ENCODE peak calls at places on chromosomes 11 and 22, in eight cellular contexts. One of them, this sample, is unnamed.

GRCh38 chr22:44423556-44423955 is 74.5 kb downstream of the RTL6 start:
- DNase-seq in fibroblast of lung: no peak
- DNase-seq in left ventricle myocardium inferior: no peak
- DNase-seq in choroid plexus epithelial cell: no peak
- DNase-seq in tibial artery: no peak
- DNase-seq in A673: no peak
- DNase-seq in astrocyte: no peak
- DNase-seq in upper lobe of right lung: peak; percentile 38
- DNase-seq in this sample: no peak

GRCh38 chr22:25645964-25646363 is 81.5 kb downstream of the GRK3 start:
- DNase-seq in astrocyte: no peak
- DNase-seq in tibial artery: no peak
- DNase-seq in upper lobe of right lung: no peak
- DNase-seq in fibroblast of lung: peak; percentile 30
- DNase-seq in A673: no peak
- DNase-seq in choroid plexus epithelial cell: no peak
- DNase-seq in left ventricle myocardium inferior: no peak
- DNase-seq in this sample: peak; percentile 48

GRCh38 chr11:2542406-2542805 is 97.6 kb downstream of the KCNQ1 start:
- DNase-seq in A673: no peak
- DNase-seq in tibial artery: no peak
- DNase-seq in astrocyte: no peak
- DNase-seq in left ventricle myocardium inferior: no peak
- DNase-seq in choroid plexus epithelial cell: no peak
- DNase-seq in upper lobe of right lung: peak; percentile 45
- DNase-seq in fibroblast of lung: no peak
- DNase-seq in this sample: no peak

GRCh38 chr22:37278261-37278660 is 4.0 kb upstream of the CYTH4 start:
- DNase-seq in choroid plexus epithelial cell: no peak
- DNase-seq in left ventricle myocardium inferior: no peak
- DNase-seq in upper lobe of right lung: no peak
- DNase-seq in tibial artery: no peak
- DNase-seq in fibroblast of lung: no peak
- DNase-seq in astrocyte: no peak
- DNase-seq in A673: no peak
- DNase-seq in this sample: no peak

GRCh38 chr22:27755521-27756211 is 45.9 kb downstream of the MN1 start:
- DNase-seq in astrocyte: no peak
- DNase-seq in choroid plexus epithelial cell: no peak
- DNase-seq in upper lobe of right lung: no peak
- DNase-seq in A673: no peak
- DNase-seq in left ventricle myocardium inferior: no peak
- DNase-seq in fibroblast of lung: no peak
- DNase-seq in tibial artery: no peak
- DNase-seq in this sample: no peak

GRCh38 chr22:40289991-40290459 is 56.3 kb upstream of the ADSL start:
- DNase-seq in astrocyte: peak; percentile 6
- DNase-seq in fibroblast of lung: peak; percentile 21
- DNase-seq in left ventricle myocardium inferior: no peak
- DNase-seq in choroid plexus epithelial cell: peak; percentile 17
- DNase-seq in A673: no peak
- DNase-seq in upper lobe of right lung: no peak
- DNase-seq in tibial artery: no peak
- DNase-seq in this sample: no peak

GRCh38 chr11:42175203-42175602 is 715.8 kb upstream of the LRRC4C start:
- DNase-seq in A673: no peak
- DNase-seq in choroid plexus epithelial cell: peak; percentile 3
- DNase-seq in tibial artery: no peak
- DNase-seq in upper lobe of right lung: no peak
- DNase-seq in fibroblast of lung: peak; percentile 95
- DNase-seq in left ventricle myocardium inferior: no peak
- DNase-seq in astrocyte: peak; percentile 95
- DNase-seq in this sample: peak; percentile 72

GRCh38 chr11:17807034-17807433 is 72.5 kb downstream of the KCNC1 start:
- DNase-seq in fibroblast of lung: peak; percentile 27
- DNase-seq in A673: no peak
- DNase-seq in astrocyte: no peak
- DNase-seq in upper lobe of right lung: no peak
- DNase-seq in tibial artery: no peak
- DNase-seq in choroid plexus epithelial cell: no peak
- DNase-seq in left ventricle myocardium inferior: no peak
- DNase-seq in this sample: no peak

GRCh38 chr11:65793144-65793581 is 6.3 kb downstream of the OVOL1 start:
- DNase-seq in upper lobe of right lung: peak; percentile 93
- DNase-seq in fibroblast of lung: no peak
- DNase-seq in choroid plexus epithelial cell: no peak
- DNase-seq in tibial artery: no peak
- DNase-seq in astrocyte: no peak
- DNase-seq in left ventricle myocardium inferior: no peak
- DNase-seq in A673: no peak
- DNase-seq in this sample: no peak

GRCh38 chr11:33449798-33450197 is 192.6 kb downstream of the HIPK3 start:
- DNase-seq in left ventricle myocardium inferior: no peak
- DNase-seq in fibroblast of lung: peak; percentile 89
- DNase-seq in tibial artery: no peak
- DNase-seq in astrocyte: peak; percentile 88
- DNase-seq in A673: no peak
- DNase-seq in upper lobe of right lung: no peak
- DNase-seq in choroid plexus epithelial cell: peak; percentile 15
- DNase-seq in this sample: no peak

GRCh38 chr22:36330655-36331305 is 57.0 kb downstream of the MYH9 start:
- DNase-seq in left ventricle myocardium inferior: peak; percentile 69
- DNase-seq in upper lobe of right lung: no peak
- DNase-seq in choroid plexus epithelial cell: peak; percentile 67
- DNase-seq in astrocyte: peak; percentile 64
- DNase-seq in tibial artery: no peak
- DNase-seq in A673: peak; percentile 69
- DNase-seq in fibroblast of lung: peak; percentile 77
- DNase-seq in this sample: peak; percentile 62

GRCh38 chr11:88482871-88483301 is 145.3 kb upstream of the CTSC start:
- DNase-seq in astrocyte: peak; percentile 66
- DNase-seq in A673: no peak
- DNase-seq in choroid plexus epithelial cell: no peak
- DNase-seq in upper lobe of right lung: no peak
- DNase-seq in left ventricle myocardium inferior: no peak
- DNase-seq in tibial artery: no peak
- DNase-seq in fibroblast of lung: peak; percentile 75
- DNase-seq in this sample: peak; percentile 47

GRCh38 chr22:30610299-30610698 is 3.3 kb downstream of the TCN2 start:
- DNase-seq in A673: no peak
- DNase-seq in left ventricle myocardium inferior: no peak
- DNase-seq in tibial artery: peak; percentile 58
- DNase-seq in choroid plexus epithelial cell: no peak
- DNase-seq in astrocyte: no peak
- DNase-seq in fibroblast of lung: no peak
- DNase-seq in upper lobe of right lung: peak; percentile 78
- DNase-seq in this sample: no peak

DNA sequence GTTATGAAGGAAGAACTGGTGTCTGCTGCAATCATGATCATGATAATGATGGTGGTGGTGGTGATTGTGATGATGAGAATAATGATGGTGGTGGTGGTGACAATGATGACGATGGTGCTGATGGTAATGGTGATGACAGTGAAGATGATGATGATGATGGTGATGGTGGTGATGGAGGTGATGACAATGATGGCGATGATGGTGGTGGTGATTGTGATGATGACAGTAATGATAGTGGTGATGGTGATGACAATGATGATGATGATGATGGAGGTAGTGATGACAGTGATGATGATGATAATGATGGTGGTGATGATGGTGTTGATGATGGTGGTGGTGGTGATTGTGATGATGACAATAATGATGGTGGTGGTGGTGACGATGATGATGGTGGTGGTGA is 52.8 kb upstream of the ANO1 start:
- DNase-seq in upper lobe of right lung: no peak
- DNase-seq in choroid plexus epithelial cell: no peak
- DNase-seq in A673: no peak
- DNase-seq in fibroblast of lung: no peak
- DNase-seq in astrocyte: no peak
- DNase-seq in left ventricle myocardium inferior: no peak
- DNase-seq in tibial artery: no peak
- DNase-seq in this sample: no peak
- TF ChIP-seq CTCF in upper lobe of right lung: no peak
- TF ChIP-seq CTCF in choroid plexus epithelial cell: no peak
- TF ChIP-seq CTCF in A673: no peak
- TF ChIP-seq CTCF in fibroblast of lung: no peak
- TF ChIP-seq CTCF in astrocyte: no peak
- TF ChIP-seq CTCF in left ventricle myocardium inferior: no peak
- TF ChIP-seq CTCF in tibial artery: no peak
- TF ChIP-seq CTCF in this sample: no peak

DNA sequence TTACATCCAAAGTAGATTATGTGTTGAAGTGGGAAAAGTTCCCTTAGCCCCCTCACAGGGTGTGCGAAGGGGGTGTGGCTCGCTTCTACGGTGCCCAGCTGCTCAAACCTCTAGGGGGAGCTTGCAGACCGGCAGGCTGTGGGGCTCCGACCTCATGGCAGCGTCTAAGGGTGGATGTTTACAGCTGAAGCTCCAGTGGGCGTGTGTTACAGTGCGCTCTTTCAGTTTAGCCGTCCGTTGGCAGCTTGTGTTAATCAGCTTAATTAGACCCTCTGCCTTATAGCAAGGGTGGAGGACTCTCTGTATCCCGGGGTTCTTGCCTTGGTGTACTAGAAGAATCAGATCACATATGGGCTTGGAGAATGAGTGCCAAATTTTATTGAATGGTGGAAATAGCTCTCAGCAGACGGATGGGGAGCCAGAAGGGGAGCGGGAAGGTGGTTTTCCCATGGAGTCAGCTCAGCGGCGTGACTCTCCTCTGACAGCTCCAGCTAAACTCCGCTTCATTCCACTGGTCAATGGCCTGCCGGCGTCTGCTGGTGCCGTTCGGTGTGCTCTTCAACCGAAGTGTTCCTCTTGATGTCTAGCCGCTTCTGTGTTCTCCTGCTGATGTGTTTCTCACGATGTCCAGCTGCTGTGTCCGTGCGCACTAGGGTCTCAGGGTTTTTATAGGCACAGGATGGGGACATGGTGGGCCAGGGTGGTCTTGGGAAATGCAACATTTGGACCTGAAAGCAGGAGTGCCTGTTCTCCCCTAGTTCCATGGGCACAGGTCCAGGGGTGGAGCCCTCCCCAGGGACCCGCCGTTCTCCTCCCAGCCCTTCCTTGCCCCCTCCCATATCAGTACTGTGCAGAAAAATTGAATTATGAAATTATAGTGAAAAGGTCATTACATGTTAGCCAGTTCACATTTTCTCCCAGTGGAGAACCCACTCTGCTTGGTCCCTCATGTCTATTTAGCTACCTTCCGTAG is 28.6 kb upstream of the OR10G7 start:
- DNase-seq in upper lobe of right lung: peak; percentile 75
- DNase-seq in A673: peak; percentile 87
- DNase-seq in astrocyte: peak; percentile 36
- DNase-seq in choroid plexus epithelial cell: peak; percentile 77
- DNase-seq in fibroblast of lung: peak; percentile 54
- DNase-seq in tibial artery: no peak
- DNase-seq in left ventricle myocardium inferior: no peak
- DNase-seq in this sample: peak; percentile 62
- H3K4me3 ChIP-seq in upper lobe of right lung: peak overlapping the region; percentile 17
- H3K4me3 ChIP-seq in A673: peak overlapping the region; percentile 35
- H3K4me3 ChIP-seq in astrocyte: peak overlapping the region; percentile 54
- H3K4me3 ChIP-seq in choroid plexus epithelial cell: peak overlapping the region; percentile 27
- H3K4me3 ChIP-seq in fibroblast of lung: peak overlapping the region; percentile 55
- H3K4me3 ChIP-seq in tibial artery: no peak overlapping the region
- H3K4me3 ChIP-seq in left ventricle myocardium inferior: peak overlapping the region; percentile 29
- H3K4me3 ChIP-seq in this sample: peak overlapping the region; percentile 35

GRCh38 chr11:70471254-70471653 is 72.9 kb downstream of the CTTN start:
- DNase-seq in left ventricle myocardium inferior: no peak
- DNase-seq in A673: peak; percentile 73
- DNase-seq in astrocyte: no peak
- DNase-seq in upper lobe of right lung: peak; percentile 51
- DNase-seq in tibial artery: no peak
- DNase-seq in fibroblast of lung: no peak
- DNase-seq in choroid plexus epithelial cell: peak; percentile 39
- DNase-seq in this sample: peak; percentile 25
- TF ChIP-seq CTCF in left ventricle myocardium inferior: no peak
- TF ChIP-seq CTCF in A673: peak; percentile 48
- TF ChIP-seq CTCF in astrocyte: peak; percentile 24
- TF ChIP-seq CTCF in upper lobe of right lung: peak; percentile 20
- TF ChIP-seq CTCF in tibial artery: no peak
- TF ChIP-seq CTCF in fibroblast of lung: peak; percentile 10
- TF ChIP-seq CTCF in choroid plexus epithelial cell: peak; percentile 43
- TF ChIP-seq CTCF in this sample: peak; percentile 39

GRCh38 chr11:61401558-61401957 is 9.2 kb downstream of the TMEM216 start:
- DNase-seq in upper lobe of right lung: no peak
- DNase-seq in left ventricle myocardium inferior: no peak
- DNase-seq in tibial artery: no peak
- DNase-seq in A673: no peak
- DNase-seq in choroid plexus epithelial cell: no peak
- DNase-seq in fibroblast of lung: no peak
- DNase-seq in astrocyte: no peak
- DNase-seq in this sample: no peak

GRCh38 chr11:61411589-61411988 is 18.2 kb downstream of the CPSF7 start:
- DNase-seq in astrocyte: no peak
- DNase-seq in fibroblast of lung: no peak
- DNase-seq in left ventricle myocardium inferior: no peak
- DNase-seq in A673: no peak
- DNase-seq in tibial artery: no peak
- DNase-seq in choroid plexus epithelial cell: no peak
- DNase-seq in upper lobe of right lung: no peak
- DNase-seq in this sample: no peak

GRCh38 chr11:61404641-61405040 is 12.3 kb downstream of the TMEM216 start:
- DNase-seq in fibroblast of lung: peak; percentile 59
- DNase-seq in astrocyte: peak; percentile 46
- DNase-seq in A673: no peak
- DNase-seq in left ventricle myocardium inferior: no peak
- DNase-seq in tibial artery: no peak
- DNase-seq in upper lobe of right lung: no peak
- DNase-seq in choroid plexus epithelial cell: peak; percentile 10
- DNase-seq in this sample: no peak

GRCh38 chr11:61406067-61406466 is 13.7 kb downstream of the TMEM216 start:
- DNase-seq in upper lobe of right lung: no peak
- DNase-seq in choroid plexus epithelial cell: no peak
- DNase-seq in fibroblast of lung: no peak
- DNase-seq in left ventricle myocardium inferior: no peak
- DNase-seq in astrocyte: no peak
- DNase-seq in tibial artery: no peak
- DNase-seq in A673: no peak
- DNase-seq in this sample: no peak

DNA sequence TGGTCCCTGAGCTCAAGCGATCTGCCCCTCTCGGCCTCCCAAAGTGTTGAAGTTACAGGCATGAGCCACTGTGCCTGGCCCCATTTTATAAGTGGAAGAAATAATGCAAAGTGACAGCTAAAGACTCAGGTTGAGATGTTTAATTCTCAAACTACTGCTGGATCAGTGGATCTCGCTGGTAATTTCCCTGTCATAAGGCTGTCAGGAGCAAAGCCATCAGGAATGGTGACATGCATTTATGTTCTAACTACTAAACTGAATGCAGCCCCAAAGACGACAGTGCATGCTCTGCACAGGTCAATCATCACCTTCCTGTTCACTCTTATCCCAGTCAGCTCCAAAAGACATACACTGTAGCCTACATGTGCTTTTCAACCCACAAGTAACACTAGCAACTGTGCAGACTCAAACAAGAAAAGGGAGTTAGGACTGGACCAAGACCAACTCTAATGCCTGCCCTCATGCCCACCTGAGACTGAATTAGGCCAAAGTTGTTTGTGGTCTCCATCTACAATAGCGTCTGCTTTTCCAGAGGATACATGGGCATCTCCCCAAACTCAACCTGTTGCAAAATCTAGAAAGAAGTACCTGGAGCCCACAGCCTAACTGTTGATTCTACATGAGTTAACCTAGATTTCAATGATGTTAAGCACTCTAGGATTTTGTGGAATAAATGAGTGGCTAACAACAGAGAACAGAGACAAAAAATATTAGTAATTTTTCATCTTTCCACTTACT is 14.8 kb downstream of the TMEM216 start:
- DNase-seq in fibroblast of lung: no peak
- DNase-seq in left ventricle myocardium inferior: no peak
- DNase-seq in tibial artery: no peak
- DNase-seq in upper lobe of right lung: no peak
- DNase-seq in A673: no peak
- DNase-seq in astrocyte: no peak
- DNase-seq in choroid plexus epithelial cell: no peak
- DNase-seq in this sample: no peak
- H3K4me3 ChIP-seq in fibroblast of lung: no peak overlapping the region
- H3K4me3 ChIP-seq in left ventricle myocardium inferior: no peak overlapping the region
- H3K4me3 ChIP-seq in tibial artery: no peak overlapping the region
- H3K4me3 ChIP-seq in upper lobe of right lung: no peak overlapping the region
- H3K4me3 ChIP-seq in A673: no peak overlapping the region
- H3K4me3 ChIP-seq in astrocyte: no peak overlapping the region
- H3K4me3 ChIP-seq in choroid plexus epithelial cell: no peak overlapping the region
- H3K4me3 ChIP-seq in this sample: no peak overlapping the region